ENCODE peak calls at places on chromosomes 2 and 18, in four cellular contexts. U is activated CD4-positive, alpha-beta T cell treated with anti-CD3 and anti-CD28 coated beads, Interleukin-2, amount 10 ng/mL, durations not matched to agents 7 days and 5 days; T is NB4; V is activated naive CD4-positive, alpha-beta T cell. D is an unnamed sample.

GRCh38 chr2:120919771-120920437 is 184.2 kb downstream of the GLI2 start:
- DNase-seq in U (no peak), T (no peak), V (no peak), D (peak; percentile 63)

GRCh38 chr2:169001116-169001815 is 29.9 kb downstream of the ABCB11 start:
- DNase-seq in T (no peak), V (no peak), U (no peak), D (no peak)

GRCh38 chr2:260507-261161 is 3.2 kb downstream of the SH3YL1 start:
- DNase-seq in T (no peak), U (no peak), V (no peak), D (no peak)

GRCh38 chr2:118112771-118113334 is 24.6 kb downstream of the INSIG2 start:
- DNase-seq in U (no peak), T (no peak), V (no peak), D (peak; percentile 87)

GRCh38 chr2:31090188-31090587 is 48.1 kb downstream of the GALNT14 start:
- DNase-seq in V (no peak), T (no peak), U (no peak), D (no peak)

GRCh38 chr2:10435427-10436204 is 12.5 kb downstream of the ODC1 start:
- DNase-seq in U (no peak), T (no peak), V (no peak), D (no peak)

GRCh38 chr2:69449906-69450305 is 12.7 kb upstream of the NFU1 start:
- DNase-seq in V (no peak), T (no peak), U (no peak), D (no peak)

GRCh38 chr2:200913654-200914053 is 24.5 kb downstream of the NIF3L1 start:
- DNase-seq in T (no peak), U (no peak), V (no peak), D (no peak)

GRCh38 chr2:195737531-195738162 is 80.6 kb downstream of the SLC39A10 start:
- DNase-seq in T (no peak), U (no peak), V (no peak), D (no peak)

GRCh38 chr2:151887164-151887563 is 58.9 kb upstream of the ARL5A start:
- DNase-seq in U (no peak), T (no peak), V (no peak), D (no peak)

GRCh38 chr2:215218587-215219577 is 80.5 kb upstream of the ABCA12 start:
- DNase-seq in T (no peak), U (no peak), V (no peak), D (no peak)

GRCh38 chr18:74517236-74517630 is 17.1 kb upstream of the CNDP1 start:
- DNase-seq in U (no peak), V (no peak), T (no peak), D (no peak)

GRCh38 chr2:210502997-210503621 is 26.6 kb upstream of the LANCL1 start:
- DNase-seq in V (no peak), T (peak; percentile 54), U (peak; percentile 23), D (no peak)

GRCh38 chr2:202140522-202141292 is 67.7 kb downstream of the KIAA2012 start:
- DNase-seq in V (no peak), U (no peak), T (no peak), D (no peak)

GRCh38 chr2:44207102-44207501 is 38.4 kb downstream of the PPM1B start:
- DNase-seq in V (no peak), T (no peak), U (no peak), D (no peak)

GRCh38 chr2:57516740-57517340 is 529.8 kb upstream of the VRK2 start:
- DNase-seq in U (no peak), T (peak; percentile 63), V (no peak), D (no peak)

GRCh38 chr2:226795281-226796011 is 4.2 kb downstream of the IRS1 start:
- DNase-seq in U (no peak), T (no peak), V (no peak), D (no peak)

GRCh38 chr2:237939251-237939650 is 27.6 kb upstream of the UBE2F start:
- DNase-seq in T (no peak), V (no peak), U (no peak), D (no peak)

GRCh38 chr2:187966924-187967323 is 324.8 kb upstream of the GULP1 start:
- DNase-seq in V (no peak), U (no peak), T (no peak), D (no peak)

D was measured in kidney epithelial cell.